ENCODE peak calls at places on chromosomes 16 and 17, in four cellular contexts. H is GM12878, E is HepG2, I is K562. J is an unnamed sample.
A peak's percentile ranks its signal among the peaks of the same experiment; 100 is the strongest.

GRCh38 chr17:67514998-67515397 is 137.9 kb downstream of the PITPNC1 start:
- DNase-seq in H (no peak), E (no peak), I (no peak), J (no peak)

GRCh38 chr17:68821860-68822693 is 133.1 kb downstream of the ABCA8 start:
- DNase-seq in H (no peak), E (peak; percentile 99), I (no peak), J (no peak)

GRCh38 chr16:10994571-10994970 is 50.2 kb downstream of the CLEC16A start:
- DNase-seq in H (no peak), E (no peak), I (no peak), J (no peak)

GRCh38 chr16:83713597-83713996 is 94.2 kb upstream of the HSBP1 start:
- DNase-seq in H (no peak), E (no peak), I (peak; percentile 68), J (no peak)

GRCh38 chr17:77446959-77447634 is 306.3 kb downstream of the SEC14L1 start:
- DNase-seq in H (no peak), E (no peak), I (no peak), J (no peak)

GRCh38 chr16:66918803-66919568 is at the start of gene CDH16:
- DNase-seq in H (no peak), E (no peak), I (no peak), J (no peak)

GRCh38 chr17:59617141-59617757 is 2.4 kb upstream of the CLTC start:
- DNase-seq in H (no peak), E (no peak), I (no peak), J (no peak)

GRCh38 chr17:721540-721937 is 6.9 kb upstream of the VPS53 start:
- DNase-seq in H (no peak), E (no peak), I (no peak), J (no peak)

GRCh38 chr16:2296662-2297505 is 29.0 kb upstream of the RNPS1 start:
- DNase-seq in H (no peak), E (peak; percentile 54), I (peak; percentile 81), J (peak; percentile 74)

GRCh38 chr17:80254396-80255241 is 6.0 kb upstream of the RNF213 start:
- DNase-seq in H (peak; percentile 86), E (peak; percentile 88), I (peak; percentile 77), J (no peak)

GRCh38 chr17:7745748-7746470 is 28.4 kb downstream of the DNAH2 start:
- DNase-seq in H (no peak), E (peak; percentile 61), I (peak; percentile 11), J (no peak)

GRCh38 chr17:36149296-36149820 is 27.1 kb downstream of the TBC1D3B start:
- DNase-seq in H (no peak), E (no peak), I (peak; percentile 28), J (no peak)

GRCh38 chr17:39152134-39152884 is 872 bp upstream of the PLXDC1 start:
- DNase-seq in H (no peak), E (no peak), I (no peak), J (peak; percentile 40)

GRCh38 chr17:31533546-31534155 is 142.2 kb downstream of the RAB11FIP4 start:
- DNase-seq in H (no peak), E (no peak), I (peak; percentile 64), J (peak; percentile 72)

GRCh38 chr17:40534431-40535189 is 30.7 kb downstream of the CCR7 start:
- DNase-seq in H (no peak), E (no peak), I (no peak), J (no peak)

GRCh38 chr17:49471089-49471683 is 23.9 kb upstream of the NGFR start:
- DNase-seq in H (no peak), E (peak; percentile 16), I (no peak), J (no peak)

GRCh38 chr17:66406701-66407644 is 104.6 kb downstream of the PRKCA start:
- DNase-seq in H (no peak), E (no peak), I (no peak), J (no peak)

GRCh38 chr17:29533976-29534375 is 32.9 kb downstream of the ABHD15 start:
- DNase-seq in H (no peak), E (no peak), I (no peak), J (no peak)
- TF ChIP-seq TCF7 in H (no peak), E (no peak), I (no peak), J (no peak)

GRCh38 chr17:44584498-44584897 is 27.2 kb downstream of the FZD2 start:
- DNase-seq in H (no peak), E (no peak), I (no peak), J (no peak)

GRCh38 chr17:44589316-44590071 is 32.2 kb downstream of the FZD2 start:
- DNase-seq in H (no peak), E (no peak), I (no peak), J (no peak)

GRCh38 chr17:44591223-44591622 is 33.9 kb downstream of the FZD2 start:
- DNase-seq in H (no peak), E (no peak), I (no peak), J (no peak)

GRCh38 chr17:44585315-44585714 is 28.0 kb downstream of the FZD2 start:
- DNase-seq in H (no peak), E (no peak), I (no peak), J (no peak)

GRCh38 chr17:44587339-44587738 is 30.1 kb downstream of the FZD2 start:
- DNase-seq in H (no peak), E (peak; percentile 43), I (peak; percentile 54), J (no peak)
- TF ChIP-seq ATF2 in H (no peak), E (no peak), I (no peak), J (no peak)

DNA sequence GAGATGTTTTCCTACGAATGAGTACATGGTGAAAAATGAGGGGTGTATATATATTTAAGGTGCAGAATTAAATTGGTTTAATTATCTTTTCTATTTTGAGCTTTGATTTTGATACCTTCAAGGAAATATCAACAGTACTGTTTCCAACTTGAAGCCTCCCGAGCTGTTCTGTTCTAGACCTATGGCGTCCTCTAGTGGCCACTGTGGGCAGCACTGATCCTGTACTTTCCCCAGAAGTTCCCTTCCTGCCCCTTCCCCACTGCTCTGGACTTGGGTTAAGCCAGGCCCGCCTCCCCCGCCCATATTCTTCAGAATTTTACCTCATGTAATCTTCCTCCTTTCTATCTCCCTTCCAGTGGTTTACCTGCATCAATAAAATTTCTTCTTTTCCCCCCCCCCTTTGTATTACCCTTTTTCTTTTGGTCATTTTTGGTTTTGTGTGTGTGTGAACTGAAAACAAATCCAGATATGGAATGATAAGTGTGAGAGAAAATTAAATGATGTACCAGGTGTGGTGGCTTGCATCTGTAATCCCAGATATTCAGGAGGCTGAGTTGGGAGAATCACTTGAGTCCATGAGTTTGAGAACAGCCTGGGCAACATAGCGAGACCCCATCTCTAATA is 1643.5 kb downstream of the TP53TG3F start:
- DNase-seq in H (no peak), E (peak; percentile 3), I (peak; percentile 9), J (no peak)
- TF ChIP-seq TCF7 in H (no peak), E (no peak), I (no peak), J (no peak)

GRCh38 chr16:12833939-12834338 is 30.3 kb upstream of the CPPED1 start:
- DNase-seq in H (no peak), E (peak; percentile 56), I (no peak), J (peak; percentile 23)
- TF ChIP-seq ATF2 in H (no peak), E (no peak), I (no peak), J (no peak)

GRCh38 chr17:51813784-51814174 is 344.7 kb downstream of the CA10 start:
- DNase-seq in H (no peak), E (no peak), I (no peak), J (no peak)
- TF ChIP-seq TCF7 in H (no peak), E (no peak), I (no peak), J (no peak)

GRCh38 chr17:52388941-52389340 is 230.4 kb upstream of the CA10 start:
- DNase-seq in H (no peak), E (no peak), I (no peak), J (no peak)

GRCh38 chr17:52384695-52385094 is 226.2 kb upstream of the CA10 start:
- DNase-seq in H (no peak), E (no peak), I (no peak), J (no peak)

GRCh38 chr17:52378860-52379259 is 220.3 kb upstream of the CA10 start:
- DNase-seq in H (no peak), E (peak; percentile 21), I (no peak), J (no peak)

DNA sequence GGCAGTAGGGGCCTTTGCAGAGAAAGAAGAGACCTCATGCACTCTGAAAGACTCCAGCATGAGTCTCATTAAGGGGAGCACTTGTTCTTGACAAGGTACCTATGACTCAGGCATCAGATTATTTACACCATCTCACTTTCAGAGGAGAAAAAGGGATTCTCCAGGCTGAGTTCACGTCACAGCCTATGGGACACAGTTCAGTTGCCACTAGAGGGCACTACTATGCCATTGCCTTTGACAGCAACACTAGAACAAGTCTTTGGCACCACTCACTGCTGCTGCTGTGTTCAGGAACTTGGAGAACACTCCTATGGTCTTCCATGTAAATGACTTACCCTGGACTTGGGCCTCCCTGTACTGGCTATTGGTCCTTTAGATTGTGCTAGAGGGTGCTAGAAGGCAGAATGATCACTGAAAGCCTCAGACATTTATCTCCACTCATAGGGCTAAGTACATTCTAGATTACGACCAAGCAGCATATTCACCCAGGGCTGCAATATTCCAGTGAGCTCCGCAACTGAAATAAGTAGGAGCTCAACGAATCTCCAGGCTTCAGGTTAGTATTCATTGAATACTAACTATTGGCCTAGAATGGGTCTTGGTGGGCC is 225.1 kb upstream of the CA10 start:
- DNase-seq in H (no peak), E (peak; percentile 71), I (peak; percentile 9), J (peak; percentile 56)
- TF ChIP-seq ATF2 in H (no peak), E (no peak), I (no peak), J (no peak)

DNA sequence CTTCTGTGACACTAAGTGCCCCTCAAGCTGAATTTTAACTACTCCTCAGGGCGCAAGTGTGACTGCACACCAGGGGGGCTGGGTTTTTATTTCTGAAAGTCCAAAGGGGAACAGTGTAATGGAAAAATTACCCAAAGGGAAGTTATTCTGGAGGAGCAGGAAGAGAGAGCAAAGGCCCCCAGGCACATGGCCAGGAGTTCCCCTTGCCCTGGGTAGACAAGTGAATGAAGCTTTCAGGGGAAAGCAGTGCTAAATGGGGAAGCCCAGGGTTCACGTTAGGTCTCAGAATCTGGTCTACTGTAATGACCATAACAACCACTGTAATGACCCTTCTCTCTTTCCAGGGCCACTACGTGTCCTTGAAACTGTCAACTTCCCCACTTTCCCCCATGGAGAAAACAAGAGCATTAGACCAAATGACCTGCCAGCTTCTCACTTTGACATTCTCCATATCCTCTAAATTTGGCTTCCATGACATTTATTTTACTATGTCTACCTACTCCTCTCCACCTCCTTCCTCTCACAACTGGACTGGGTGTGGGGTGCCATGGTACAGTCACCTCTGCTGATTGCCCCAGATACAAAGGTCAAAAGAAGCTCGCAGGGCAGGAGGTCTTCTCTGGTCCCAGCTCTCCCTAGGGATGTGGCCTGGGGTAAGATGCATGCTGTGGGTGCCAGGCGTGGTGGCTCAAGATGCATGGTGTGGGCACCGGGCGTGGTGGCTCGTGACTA is 34.1 kb upstream of the MMP2 start:
- DNase-seq in H (peak; percentile 16), E (no peak), I (no peak), J (no peak)
- TF ChIP-seq TCF7 in H (no peak), E (no peak), I (no peak), J (no peak)

GRCh38 chr17:17743391-17744112 is 62.3 kb downstream of the RAI1 start:
- DNase-seq in H (no peak), E (no peak), I (no peak), J (no peak)
- TF ChIP-seq ATF2 in H (no peak), E (no peak), I (no peak), J (no peak)

GRCh38 chr16:54632322-54632721 is 298.3 kb upstream of the IRX5 start:
- DNase-seq in H (no peak), E (no peak), I (no peak), J (no peak)

GRCh38 chr16:54628796-54629625 is 301.7 kb upstream of the IRX5 start:
- DNase-seq in H (no peak), E (peak; percentile 97), I (no peak), J (no peak)

GRCh38 chr16:54627616-54628015 is 303.0 kb upstream of the IRX5 start:
- DNase-seq in H (no peak), E (no peak), I (no peak), J (no peak)

GRCh38 chr16:54632821-54633220 is 297.8 kb upstream of the IRX5 start:
- DNase-seq in H (no peak), E (no peak), I (no peak), J (no peak)

GRCh38 chr16:54630284-54630967 is 300.2 kb upstream of the IRX5 start:
- DNase-seq in H (no peak), E (no peak), I (no peak), J (no peak)
- TF ChIP-seq TCF7 in H (no peak), E (no peak), I (no peak), J (no peak)

J was measured in WTC11.